ENCODE peak calls at places on chromosomes 1 and 21, in four cellular contexts. B is endothelial cell, D is epithelial cell of esophagus, X is heart left ventricle. Q is an unnamed sample.

GRCh38 chr1:51693420-51694144 is 76.7 kb downstream of the OSBPL9 start:
- DNase-seq in D (peak; percentile 58), X (no peak), B (no peak), Q (no peak)

GRCh38 chr1:47487826-47488450 is 50.1 kb downstream of the FOXD2 start:
- DNase-seq in D (no peak), X (no peak), B (no peak), Q (no peak)

GRCh38 chr1:201649776-201650607 is 111.1 kb downstream of the NAV1 start:
- DNase-seq in D (peak; percentile 80), X (peak; percentile 91), B (peak; percentile 61), Q (peak; percentile 74)

GRCh38 chr21:27134513-27134912 is 167.6 kb upstream of the ADAMTS5 start:
- DNase-seq in D (no peak), B (no peak), X (no peak), Q (no peak)

GRCh38 chr1:172810480-172810879 is 151.6 kb downstream of the FASLG start:
- DNase-seq in X (no peak), D (no peak), B (no peak), Q (no peak)

GRCh38 chr1:168504064-168504837 is 39.5 kb downstream of the XCL2 start:
- DNase-seq in B (no peak), X (peak; percentile 64), D (peak; percentile 94), Q (peak; percentile 58)

GRCh38 chr1:206538086-206538781 is 30.9 kb downstream of the RASSF5 start:
- DNase-seq in D (no peak), B (no peak), X (no peak), Q (no peak)

GRCh38 chr1:64983110-64983509 is 16.8 kb upstream of the JAK1 start:
- DNase-seq in B (no peak), D (peak; percentile 92), X (no peak), Q (no peak)

GRCh38 chr1:3283849-3284248 is 170.6 kb upstream of the ARHGEF16 start:
- DNase-seq in D (no peak), X (no peak), B (peak; percentile 74), Q (peak; percentile 38)

GRCh38 chr21:44051462-44051941 is 39.4 kb downstream of the TRAPPC10 start:
- DNase-seq in X (peak; percentile 79), B (no peak), D (no peak), Q (no peak)

GRCh38 chr1:206784471-206784903 is 12.2 kb upstream of the IL10 start:
- DNase-seq in X (no peak), B (no peak), D (peak; percentile 55), Q (no peak)

GRCh38 chr1:226643701-226644540 is 95.2 kb downstream of the ITPKB start:
- DNase-seq in B (no peak), D (no peak), X (peak; percentile 46), Q (no peak)

GRCh38 chr1:157457279-157457678 is 95.0 kb downstream of the FCRL5 start:
- DNase-seq in D (no peak), B (no peak), X (no peak), Q (no peak)

GRCh38 chr21:44487831-44488230 is 32.5 kb downstream of the LRRC3 start:
- DNase-seq in B (no peak), D (no peak), X (no peak), Q (no peak)

GRCh38 chr1:59186656-59187055 is 110.2 kb upstream of the FGGY start:
- DNase-seq in D (peak; percentile 25), B (no peak), X (no peak), Q (no peak)

GRCh38 chr1:235831148-235831547 is 35.6 kb downstream of the LYST start:
- DNase-seq in B (no peak), D (peak; percentile 56), X (no peak), Q (no peak)

GRCh38 chr1:63323866-63324778 is 1.8 kb downstream of the FOXD3 start:
- DNase-seq in B (no peak), D (no peak), X (no peak), Q (no peak)

GRCh38 chr1:151611288-151611790 is 511 bp upstream of the SNX27 start:
- DNase-seq in X (no peak), D (peak; percentile 83), B (no peak), Q (peak; percentile 52)

GRCh38 chr1:87024936-87025537 is 110.6 kb downstream of the HS2ST1 start:
- DNase-seq in B (peak; percentile 6), D (peak; percentile 54), X (no peak), Q (no peak)

GRCh38 chr1:172724746-172725613 is 66.1 kb downstream of the FASLG start:
- DNase-seq in X (no peak), B (no peak), D (no peak), Q (no peak)

GRCh38 chr1:117919376-117919775 is 10.0 kb downstream of the GDAP2 start:
- DNase-seq in B (no peak), X (no peak), D (no peak), Q (no peak)

GRCh38 chr1:243229526-243229925 is 25.6 kb downstream of the CEP170 start:
- DNase-seq in D (no peak), X (no peak), B (no peak), Q (no peak)

GRCh38 chr1:116880952-116881351 is 28.8 kb upstream of the PTGFRN start:
- DNase-seq in D (no peak), X (peak; percentile 61), B (no peak), Q (no peak)

GRCh38 chr1:75991497-75992114 is 59.4 kb upstream of the ASB17 start:
- DNase-seq in B (peak; percentile 83), D (peak; percentile 90), X (peak; percentile 90), Q (peak; percentile 88)

GRCh38 chr1:167617100-167617949 is 12.7 kb upstream of the RCSD1 start:
- DNase-seq in X (peak; percentile 63), B (no peak), D (peak; percentile 95), Q (no peak)

GRCh38 chr1:99707535-99708142 is 58.8 kb downstream of the FRRS1 start:
- DNase-seq in X (no peak), B (peak; percentile 72), D (peak; percentile 69), Q (peak; percentile 56)

GRCh38 chr21:43944181-43944633 is 67.9 kb upstream of the TRAPPC10 start:
- DNase-seq in B (no peak), X (no peak), D (no peak), Q (no peak)

GRCh38 chr1:4171480-4172450 is 271.7 kb upstream of the C1orf174 start:
- DNase-seq in D (no peak), B (no peak), X (no peak), Q (no peak)

GRCh38 chr1:93758842-93759515 is 77.3 kb upstream of the BCAR3 start:
- DNase-seq in X (no peak), B (peak; percentile 13), D (peak; percentile 29), Q (peak; percentile 48)

GRCh38 chr1:202270871-202271326 is 70.8 kb downstream of the UBE2T start:
- DNase-seq in B (no peak), D (no peak), X (no peak), Q (no peak)

GRCh38 chr1:187491082-187491720 is 662.5 kb downstream of the PLA2G4A start:
- DNase-seq in D (peak; percentile 79), B (no peak), X (no peak), Q (no peak)

GRCh38 chr1:12161662-12162458 is 4.9 kb upstream of the TNFRSF1B start:
- DNase-seq in B (no peak), D (peak; percentile 70), X (peak; percentile 94), Q (peak; percentile 90)

DNA sequence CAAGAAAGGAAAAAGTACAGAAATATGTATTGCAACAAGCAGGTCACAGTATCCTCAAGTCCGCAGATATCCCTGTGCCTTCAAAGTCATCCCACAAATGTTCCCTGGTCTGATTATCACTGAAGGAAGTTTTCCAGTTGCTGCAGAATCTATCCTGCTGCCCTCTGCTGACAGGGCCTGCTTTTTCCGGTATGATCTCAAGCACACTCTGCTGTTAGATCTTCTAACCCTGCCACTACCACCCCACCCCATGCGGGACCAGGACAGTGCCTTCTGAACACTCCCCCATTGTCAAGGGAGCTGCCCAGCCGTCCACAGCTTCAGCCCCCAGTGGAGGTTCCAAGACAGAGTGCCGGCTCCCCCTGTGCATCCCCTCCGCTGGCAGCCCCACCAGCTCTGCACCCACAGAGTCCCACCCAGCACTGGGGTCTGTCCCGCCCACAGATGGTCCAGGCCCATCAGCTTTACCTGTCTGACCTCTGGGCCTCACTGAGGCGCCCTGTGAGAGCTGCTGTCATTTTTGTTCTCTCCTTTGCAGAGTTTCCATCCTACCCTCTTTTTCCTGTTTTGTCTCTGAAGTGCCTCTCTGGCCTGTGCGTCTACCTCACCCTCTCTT is 27.9 kb downstream of the FAM163A start:
- DNase-seq in D (no peak), X (no peak), B (no peak), Q (no peak)
- TF ChIP-seq CTCF in D (no peak), X (no peak), B (no peak), Q (no peak)

GRCh38 chr1:94873520-94874351 is 53.2 kb downstream of the CNN3 start:
- DNase-seq in D (peak; percentile 67), X (no peak), B (no peak), Q (no peak)

GRCh38 chr1:94878329-94878728 is 48.6 kb downstream of the CNN3 start:
- DNase-seq in D (no peak), B (no peak), X (no peak), Q (no peak)

GRCh38 chr1:94876362-94876761 is 50.5 kb downstream of the CNN3 start:
- DNase-seq in X (no peak), D (peak; percentile 90), B (no peak), Q (no peak)

GRCh38 chr1:94874423-94874822 is 52.5 kb downstream of the CNN3 start:
- DNase-seq in B (no peak), D (no peak), X (no peak), Q (no peak)

GRCh38 chr1:94875794-94876193 is 51.1 kb downstream of the CNN3 start:
- DNase-seq in X (no peak), D (peak; percentile 93), B (no peak), Q (no peak)
- TF ChIP-seq CTCF in X (no peak), D (no peak), B (no peak), Q (no peak)

DNA sequence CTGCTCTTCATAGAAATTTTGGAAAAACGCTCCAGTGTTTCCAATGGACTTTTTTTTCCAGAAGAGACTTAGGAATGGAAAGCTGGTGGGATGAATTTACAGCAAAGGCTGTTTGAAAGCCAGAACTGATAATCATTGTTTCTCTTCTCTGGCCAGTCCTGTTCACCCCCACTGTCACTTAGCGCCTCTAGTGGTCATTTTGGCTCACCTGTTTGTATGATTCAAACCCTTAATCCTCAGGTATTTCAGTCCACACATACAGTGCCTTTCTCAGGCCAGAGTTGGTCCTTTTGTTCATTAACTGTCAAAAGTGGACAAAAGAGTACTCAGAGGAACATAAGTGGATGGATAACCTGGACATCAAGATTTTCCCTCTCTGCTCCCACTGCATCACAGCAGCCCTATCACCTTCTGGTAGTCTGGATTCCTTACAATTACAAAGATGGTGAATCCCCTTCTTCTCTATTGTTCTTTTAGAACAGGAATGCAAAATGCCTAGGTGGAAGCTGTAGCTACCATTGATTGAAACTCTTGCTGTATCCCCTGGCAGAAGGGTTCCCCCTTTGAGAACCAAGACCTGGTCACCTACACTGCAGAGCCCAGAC is 177.6 kb upstream of the OLFM3 start:
- DNase-seq in D (peak; percentile 33), B (peak; percentile 17), X (no peak), Q (no peak)
- TF ChIP-seq CTCF in D (peak; percentile 55), B (peak; percentile 50), X (no peak), Q (no peak)

DNA sequence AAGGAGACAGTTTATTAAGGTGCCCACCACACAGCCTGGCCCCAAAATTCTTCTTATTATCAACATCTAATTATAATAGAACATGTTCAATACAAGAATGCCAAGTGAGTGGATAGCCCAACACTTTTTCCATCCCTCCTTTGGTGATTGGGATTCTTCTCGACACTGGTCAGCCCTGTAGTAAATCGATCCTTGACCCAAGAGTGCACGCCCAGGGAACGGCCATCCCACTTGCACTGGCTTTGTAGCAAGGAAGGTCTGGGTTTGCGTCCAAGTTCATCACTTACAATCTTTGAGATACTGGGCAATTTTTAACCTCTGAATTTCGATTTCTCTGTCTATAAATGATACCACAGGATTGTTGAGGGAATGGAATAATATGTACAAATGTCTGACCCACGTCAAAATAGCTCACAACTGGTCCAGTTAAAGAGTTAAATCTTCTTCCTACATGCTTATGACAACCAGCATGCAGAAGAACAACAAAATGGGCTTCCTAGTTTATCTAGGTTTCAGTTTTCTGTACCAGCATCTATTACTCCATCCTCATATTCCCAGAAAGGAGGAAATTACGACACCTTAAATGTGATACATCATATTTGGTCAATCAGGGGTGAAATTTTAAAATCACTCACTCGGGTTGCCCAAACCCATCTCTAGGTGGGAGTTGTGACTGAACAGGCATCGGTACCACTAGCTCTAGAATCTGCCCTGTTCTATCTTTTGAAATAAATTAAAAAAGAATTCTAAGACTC is 161.8 kb downstream of the CLIC6 start:
- DNase-seq in X (no peak), B (no peak), D (no peak), Q (no peak)
- TF ChIP-seq CTCF in X (no peak), B (no peak), D (no peak), Q (no peak)

Q was measured in lung.